ENCODE peak calls at places on chromosomes 11 and 22, in nine cellular contexts. T, R, J, L, P, O, N, X and A are unnamed samples.

GRCh38 chr22:46976130-46976529 is 213.7 kb downstream of the TBC1D22A start:
- DNase-seq in T (no peak), X (no peak), L (no peak), O (no peak), R (no peak), J (no peak), P (no peak), N (no peak), A (no peak)

GRCh38 chr11:28819741-28820140 is 711.6 kb downstream of the METTL15 start:
- DNase-seq in J (no peak), T (peak; percentile 89), N (no peak), R (no peak), L (no peak), O (no peak), P (no peak), X (no peak), A (no peak)

GRCh38 chr11:76243157-76243556 is 36.9 kb upstream of the WNT11 start:
- DNase-seq in R (no peak), N (no peak), T (no peak), X (no peak), L (peak; percentile 35), P (no peak), J (no peak), O (no peak), A (no peak)

GRCh38 chr11:129644326-129644725 is 171.3 kb upstream of the TMEM45B start:
- DNase-seq in N (peak; percentile 63), J (no peak), L (no peak), O (no peak), T (no peak), R (peak; percentile 29), X (no peak), P (peak; percentile 11), A (no peak)

GRCh38 chr22:39309881-39310714 is 9.3 kb downstream of the RPL3 start:
- DNase-seq in X (peak; percentile 58), P (peak; percentile 59), L (no peak), N (no peak), T (peak; percentile 83), O (no peak), J (no peak), R (no peak), A (no peak)

GRCh38 chr11:45818961-45819605 is 14.1 kb downstream of the SLC35C1 start:
- DNase-seq in P (no peak), O (no peak), J (no peak), L (no peak), R (no peak), X (no peak), N (no peak), T (no peak), A (no peak)

GRCh38 chr11:106398396-106399074 is 321.1 kb downstream of the AASDHPPT start:
- DNase-seq in O (no peak), T (no peak), R (peak; percentile 63), N (no peak), L (no peak), X (peak; percentile 57), P (peak; percentile 24), J (no peak), A (no peak)

GRCh38 chr11:69948256-69949141 is 129.3 kb upstream of the FGF3 start:
- DNase-seq in X (peak; percentile 57), T (peak; percentile 74), N (peak; percentile 41), J (no peak), P (peak; percentile 15), O (peak; percentile 61), R (peak; percentile 69), L (no peak), A (no peak)

GRCh38 chr11:120128392-120129172 is 9.3 kb downstream of the TRIM29 start:
- DNase-seq in P (peak; percentile 28), T (peak; percentile 98), R (peak; percentile 75), X (peak; percentile 8), N (peak; percentile 20), L (peak; percentile 60), J (no peak), O (peak; percentile 90), A (peak; percentile 78)

GRCh38 chr11:68998390-68998911 is 14.6 kb downstream of the MRGPRF start:
- DNase-seq in N (peak; percentile 33), X (peak; percentile 12), R (peak; percentile 21), P (peak; percentile 56), O (peak; percentile 17), J (peak; percentile 25), L (peak; percentile 30), T (no peak), A (no peak)

GRCh38 chr22:20407829-20408228 is 13.9 kb downstream of the ZNF74 start:
- DNase-seq in J (no peak), N (no peak), T (no peak), R (no peak), P (no peak), O (no peak), X (no peak), L (no peak), A (no peak)

GRCh38 chr11:63488789-63489188 is 2.2 kb downstream of the PLAAT5 start:
- DNase-seq in L (no peak), X (no peak), T (no peak), N (no peak), P (peak; percentile 28), R (no peak), J (no peak), O (no peak), A (no peak)

GRCh38 chr11:21654091-21654490 is 538.8 kb upstream of the ANO5 start:
- DNase-seq in R (no peak), P (no peak), N (no peak), L (no peak), X (no peak), O (no peak), T (no peak), J (no peak), A (no peak)

GRCh38 chr11:95501761-95502266 is 270.8 kb upstream of the SESN3 start:
- DNase-seq in N (no peak), L (no peak), P (no peak), T (no peak), X (no peak), J (no peak), O (no peak), R (no peak), A (no peak)

GRCh38 chr11:20158597-20159257 is 1.5 kb downstream of the DBX1 start:
- DNase-seq in N (peak; percentile 69), J (peak; percentile 63), O (no peak), T (peak; percentile 68), X (peak; percentile 50), R (peak; percentile 65), P (peak; percentile 76), L (peak; percentile 53), A (peak; percentile 15)

GRCh38 chr11:130894322-130895025 is 21.8 kb downstream of the SNX19 start:
- DNase-seq in T (peak; percentile 71), J (peak; percentile 79), N (peak; percentile 77), L (peak; percentile 59), R (peak; percentile 61), P (peak; percentile 84), X (peak; percentile 77), O (peak; percentile 73), A (peak; percentile 91)
- H3K4me3 ChIP-seq in T (no peak overlapping the region), J (no peak overlapping the region), N (no peak overlapping the region), L (no peak overlapping the region), R (no peak overlapping the region), P (no peak overlapping the region), X (no peak overlapping the region), O (no peak overlapping the region), A (no peak overlapping the region)

GRCh38 chr22:34108168-34108567 is 187.9 kb upstream of the LARGE1 start:
- DNase-seq in T (no peak), X (no peak), N (no peak), O (no peak), L (no peak), J (no peak), R (no peak), P (no peak), A (no peak)

GRCh38 chr22:34111210-34111824 is 191.0 kb upstream of the LARGE1 start:
- DNase-seq in P (peak; percentile 32), J (peak; percentile 14), X (no peak), O (peak; percentile 32), N (no peak), T (peak; percentile 22), L (no peak), R (no peak), A (no peak)

GRCh38 chr22:34102633-34103032 is 182.4 kb upstream of the LARGE1 start:
- DNase-seq in X (no peak), L (no peak), N (no peak), O (no peak), J (no peak), R (no peak), P (no peak), T (no peak), A (no peak)

DNA sequence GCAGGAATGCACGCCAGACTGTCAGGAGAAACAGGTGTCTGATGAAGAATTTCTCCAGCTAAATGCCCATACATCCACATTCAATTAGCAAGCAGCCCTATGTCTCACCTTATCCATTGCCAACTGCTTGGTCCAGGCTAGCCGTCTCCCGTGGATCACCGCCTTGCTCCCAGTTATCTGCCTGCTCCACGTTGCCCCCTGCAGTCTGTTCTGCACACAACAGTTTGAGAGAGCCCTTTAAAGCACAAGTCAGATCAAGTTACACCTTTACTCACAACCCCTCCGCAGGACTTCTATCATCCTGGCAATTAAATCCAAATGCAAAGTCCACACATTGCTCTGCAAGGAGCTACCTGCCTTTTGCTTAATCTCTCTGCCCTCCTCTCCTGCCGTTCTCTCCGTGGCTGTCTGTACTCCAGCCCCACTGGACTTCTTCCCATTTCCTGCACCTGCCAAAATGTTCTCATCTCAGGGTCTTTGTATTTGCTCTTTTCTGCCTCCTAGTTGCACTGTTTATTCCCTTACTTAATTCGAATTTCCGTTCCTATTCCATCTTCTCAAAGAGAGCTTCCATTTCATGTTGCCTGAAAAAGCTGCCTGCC is 185.3 kb upstream of the LARGE1 start:
- DNase-seq in P (peak; percentile 1), L (peak; percentile 55), J (peak; percentile 36), N (no peak), X (no peak), T (no peak), O (peak; percentile 73), R (no peak), A (peak; percentile 26)
- TF ChIP-seq CTCF in P (no peak), L (peak; percentile 62), J (no peak), N (no peak), X (no peak), T (no peak), O (peak; percentile 47), R (no peak), A (peak; percentile 79)

GRCh38 chr11:116925050-116925449 is 87.6 kb upstream of the APOA1 start:
- DNase-seq in N (no peak), X (no peak), J (no peak), T (no peak), P (no peak), R (no peak), L (no peak), O (no peak), A (no peak)
- H3K4me3 ChIP-seq in N (no peak overlapping the region), X (no peak overlapping the region), J (no peak overlapping the region), T (no peak overlapping the region), P (no peak overlapping the region), R (no peak overlapping the region), L (no peak overlapping the region), O (no peak overlapping the region), A (no peak overlapping the region)

DNA sequence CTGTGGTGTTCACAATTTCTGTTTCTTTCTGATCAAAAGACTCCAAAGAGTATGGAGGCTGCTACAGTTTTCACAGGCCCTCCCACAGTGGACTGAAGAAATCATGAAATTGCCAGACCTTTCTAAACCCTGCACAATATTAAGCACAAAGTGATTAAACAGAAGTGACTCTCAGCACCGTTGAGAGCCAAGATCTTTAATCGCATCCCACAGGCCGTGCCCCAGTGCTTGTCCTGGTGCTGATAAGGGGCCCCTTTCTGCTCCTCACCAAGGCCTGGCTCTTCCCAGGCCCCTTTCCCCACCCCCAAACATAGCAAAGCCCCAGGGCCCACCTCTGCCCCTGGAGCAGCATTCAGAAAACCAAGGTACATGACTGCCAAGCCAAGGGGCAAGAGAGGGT is 57.4 kb upstream of the BMAL1 start:
- DNase-seq in P (no peak), X (no peak), O (no peak), T (no peak), L (no peak), J (no peak), N (no peak), R (no peak), A (no peak)
- TF ChIP-seq CTCF in P (no peak), X (no peak), O (no peak), T (no peak), L (no peak), J (no peak), N (no peak), R (no peak), A (no peak)